ENCODE peak calls at places on chromosomes 1 and 21, in seven cellular contexts. T is IMR-90, Z is uterus, J is body of pancreas, C is transverse colon, G is breast epithelium, R is stomach. V is an unnamed sample. For H3K9me3, the result is how much of the 10 kb centered on the place peaks cover.

GRCh38 chr1:205576805-205577761 is 54.7 kb downstream of the ELK4 start:
- DNase-seq in T (no peak), Z (no peak), J (no peak), C (peak), G (no peak), R (peak), V (no peak)

GRCh38 chr21:45557611-45558043 is 15.4 kb upstream of the SLC19A1 start:
- DNase-seq in T (no peak), Z (no peak), J (no peak), C (no peak), G (no peak), R (no peak), V (no peak)

GRCh38 chr1:195756109-195756508 is 852.1 kb downstream of the KCNT2 start:
- DNase-seq in T (no peak), Z (no peak), J (no peak), C (no peak), G (no peak), R (no peak), V (no peak)

GRCh38 chr1:183883629-183884028 is 78.7 kb downstream of the RGL1 start:
- DNase-seq in T (no peak), Z (no peak), J (no peak), C (peak), G (no peak), R (no peak), V (no peak)

GRCh38 chr1:232786845-232787455 is 18.3 kb upstream of the MAP10 start:
- DNase-seq in T (no peak), Z (no peak), J (no peak), C (no peak), G (no peak), R (no peak), V (no peak)

GRCh38 chr1:11569551-11569950 is 84.7 kb downstream of the FBXO2 start:
- DNase-seq in T (no peak), Z (no peak), J (no peak), C (no peak), G (no peak), R (no peak), V (peak)

GRCh38 chr1:10734900-10735602 is 61.4 kb downstream of the CASZ1 start:
- DNase-seq in T (no peak), Z (no peak), J (no peak), C (no peak), G (no peak), R (no peak), V (peak)

GRCh38 chr1:60847855-60848582 is 234.3 kb upstream of the NFIA start:
- DNase-seq in T (no peak), Z (no peak), J (no peak), C (no peak), G (no peak), R (no peak), V (no peak)

GRCh38 chr1:158999301-159000069 is 10.2 kb upstream of the IFI16 start:
- DNase-seq in T (peak), Z (peak), J (peak), C (peak), G (peak), R (no peak), V (peak)

GRCh38 chr1:85343213-85343611 is 66.8 kb upstream of the BCL10 start:
- DNase-seq in T (no peak), Z (no peak), J (no peak), C (no peak), G (no peak), R (no peak), V (no peak)

DNA sequence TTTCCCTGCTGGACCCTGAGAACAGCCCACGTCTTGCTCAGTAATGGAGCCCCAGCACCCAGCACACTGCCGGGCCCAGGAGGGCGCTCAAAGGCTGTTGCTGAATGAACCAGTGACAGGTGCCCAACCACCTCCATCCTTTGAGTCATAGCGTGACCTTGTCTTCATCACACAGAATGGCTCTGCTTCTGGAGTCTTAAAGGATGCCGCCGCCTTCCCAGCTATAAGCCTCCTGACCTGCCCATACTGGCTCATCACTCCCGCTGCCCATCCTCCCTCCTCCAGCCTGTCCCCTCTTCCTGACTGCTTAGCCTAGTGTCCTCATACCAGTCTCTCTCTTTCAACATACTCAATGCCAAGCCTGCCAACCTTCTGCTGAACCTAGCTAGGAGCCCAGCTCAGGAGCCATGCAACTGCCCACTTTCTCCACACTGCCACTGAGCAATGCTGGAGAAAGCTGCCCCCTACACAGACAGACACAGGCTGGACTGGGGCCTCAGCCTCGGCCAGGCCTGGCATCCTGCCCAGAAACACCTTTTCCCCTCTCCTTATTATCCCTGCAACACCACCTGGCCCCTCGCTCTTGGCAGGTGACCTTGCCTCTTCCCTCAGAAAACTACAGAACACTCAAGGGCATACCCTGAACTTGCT is 14.1 kb downstream of the TTC39A start:
- DNase-seq in T (no peak), Z (no peak), J (peak), C (no peak), G (no peak), R (no peak), V (no peak)
- TF ChIP-seq POLR2A in T (no peak), Z (no peak), J (no peak), C (no peak), G (no peak), R (no peak), V (no peak)

GRCh38 chr1:31122779-31123178 is 57.3 kb upstream of the PUM1 start:
- DNase-seq in T (peak), Z (no peak), J (no peak), C (no peak), G (no peak), R (no peak), V (no peak)

GRCh38 chr1:31127266-31127665 is 61.7 kb upstream of the PUM1 start:
- DNase-seq in T (peak), Z (no peak), J (no peak), C (no peak), G (no peak), R (no peak), V (no peak)

GRCh38 chr1:31120783-31121180 is 55.3 kb upstream of the PUM1 start:
- DNase-seq in T (no peak), Z (no peak), J (no peak), C (no peak), G (no peak), R (no peak), V (no peak)

DNA sequence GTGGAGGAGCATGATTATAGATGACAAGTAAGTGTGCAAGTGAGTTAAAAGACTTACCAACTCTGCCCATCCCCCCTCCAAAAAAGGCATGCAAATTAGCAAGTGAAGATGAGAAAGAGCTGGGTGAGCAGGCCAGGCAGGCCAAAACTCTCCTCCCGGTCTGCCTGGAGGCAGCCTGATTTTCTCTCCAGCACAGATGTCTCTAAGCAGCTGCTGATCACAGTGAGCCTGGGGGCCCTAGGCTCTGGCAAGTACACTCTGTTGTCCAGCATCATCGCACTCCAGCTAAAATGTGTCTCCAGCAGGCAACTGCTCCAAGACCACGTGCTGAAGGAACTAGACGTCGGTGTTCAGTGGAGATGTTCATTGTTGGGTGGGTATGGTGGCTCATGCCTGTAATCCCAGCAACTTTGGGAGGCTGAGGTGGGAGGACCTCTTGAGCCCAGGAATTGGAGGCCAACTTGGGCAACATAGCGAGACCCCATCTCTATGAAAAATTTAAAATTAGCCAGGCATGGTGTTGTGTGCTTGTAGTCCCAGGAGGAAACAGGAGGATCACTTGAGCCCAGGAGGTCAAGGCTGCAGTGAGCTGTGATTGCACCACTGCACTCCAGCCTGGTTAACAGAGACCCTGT is 56.7 kb upstream of the PUM1 start:
- DNase-seq in T (no peak), Z (no peak), J (no peak), C (no peak), G (no peak), R (no peak), V (no peak)
- H3K9me3 ChIP-seq in T (under half), Z (under half), J (under half), C (under half), G (under half), R (under half), V (under half)

GRCh38 chr1:15584489-15585363 is at the start of gene AGMAT:
- DNase-seq in T (no peak), Z (no peak), J (peak), C (peak), G (no peak), R (peak), V (peak)
- TF ChIP-seq POLR2A in T (no peak), Z (no peak), J (no peak), C (peak), G (no peak), R (no peak), V (no peak)

GRCh38 chr1:175270361-175270760 is 77.8 kb upstream of the KIAA0040 start:
- DNase-seq in T (no peak), Z (no peak), J (no peak), C (no peak), G (no peak), R (no peak), V (no peak)
- H3K9me3 ChIP-seq in T (under half), Z (under half), J (under half), C (under half), G (under half), R (under half), V (under half)